ENCODE peak calls at places on chromosomes 7 and 10, in six cellular contexts. S is sigmoid colon, T is HCT116, M is IMR-90, R is esophagus muscularis mucosa, G is tibial nerve. F is an unnamed sample.

GRCh38 chr10:63466168-63466935 is 575 bp upstream of the JMJD1C start:
- DNase-seq in R (no peak), S (peak), G (peak), M (peak), T (peak), F (no peak)

GRCh38 chr10:87751274-87751673 is 66.8 kb downstream of the ATAD1 start:
- DNase-seq in R (no peak), S (no peak), T (no peak), G (no peak), M (no peak), F (no peak)

GRCh38 chr7:139886206-139886605 is 57.1 kb downstream of the TBXAS1 start:
- DNase-seq in T (no peak), M (no peak), G (no peak), S (no peak), R (no peak), F (no peak)

GRCh38 chr7:129786825-129787563 is 165.8 kb downstream of the UBE2H start:
- DNase-seq in M (no peak), S (no peak), R (no peak), T (no peak), G (no peak), F (no peak)

GRCh38 chr7:77831481-77831880 is 32.9 kb downstream of the PHTF2 start:
- DNase-seq in M (no peak), S (no peak), R (no peak), T (no peak), G (no peak), F (no peak)

GRCh38 chr7:27155816-27156507 is 513 bp downstream of the HOXA7 start:
- DNase-seq in S (peak), T (no peak), R (no peak), M (no peak), G (no peak), F (no peak)

GRCh38 chr10:52883996-52884871 is 111.7 kb upstream of the MBL2 start:
- DNase-seq in T (peak), S (no peak), R (no peak), M (peak), G (no peak), F (no peak)

GRCh38 chr10:117686606-117687005 is 144.1 kb downstream of the EMX2 start:
- DNase-seq in M (no peak), T (peak), S (no peak), G (no peak), R (no peak), F (no peak)

GRCh38 chr10:72764151-72764550 is 72.2 kb downstream of the MCU start:
- DNase-seq in T (no peak), G (no peak), M (peak), R (no peak), S (no peak), F (no peak)

GRCh38 chr10:22341190-22341935 is 3.9 kb upstream of the SPAG6 start:
- DNase-seq in S (no peak), T (no peak), R (no peak), G (no peak), M (peak), F (peak)

GRCh38 chr10:22339761-22340361 is 5.4 kb upstream of the SPAG6 start:
- DNase-seq in M (no peak), S (no peak), T (no peak), G (no peak), R (no peak), F (no peak)

GRCh38 chr10:22338260-22338894 is 6.9 kb upstream of the SPAG6 start:
- DNase-seq in M (no peak), G (no peak), R (no peak), S (no peak), T (no peak), F (no peak)

GRCh38 chr10:22341936-22342222 is 3.4 kb upstream of the SPAG6 start:
- DNase-seq in G (no peak), R (no peak), M (no peak), T (no peak), S (no peak), F (no peak)

DNA sequence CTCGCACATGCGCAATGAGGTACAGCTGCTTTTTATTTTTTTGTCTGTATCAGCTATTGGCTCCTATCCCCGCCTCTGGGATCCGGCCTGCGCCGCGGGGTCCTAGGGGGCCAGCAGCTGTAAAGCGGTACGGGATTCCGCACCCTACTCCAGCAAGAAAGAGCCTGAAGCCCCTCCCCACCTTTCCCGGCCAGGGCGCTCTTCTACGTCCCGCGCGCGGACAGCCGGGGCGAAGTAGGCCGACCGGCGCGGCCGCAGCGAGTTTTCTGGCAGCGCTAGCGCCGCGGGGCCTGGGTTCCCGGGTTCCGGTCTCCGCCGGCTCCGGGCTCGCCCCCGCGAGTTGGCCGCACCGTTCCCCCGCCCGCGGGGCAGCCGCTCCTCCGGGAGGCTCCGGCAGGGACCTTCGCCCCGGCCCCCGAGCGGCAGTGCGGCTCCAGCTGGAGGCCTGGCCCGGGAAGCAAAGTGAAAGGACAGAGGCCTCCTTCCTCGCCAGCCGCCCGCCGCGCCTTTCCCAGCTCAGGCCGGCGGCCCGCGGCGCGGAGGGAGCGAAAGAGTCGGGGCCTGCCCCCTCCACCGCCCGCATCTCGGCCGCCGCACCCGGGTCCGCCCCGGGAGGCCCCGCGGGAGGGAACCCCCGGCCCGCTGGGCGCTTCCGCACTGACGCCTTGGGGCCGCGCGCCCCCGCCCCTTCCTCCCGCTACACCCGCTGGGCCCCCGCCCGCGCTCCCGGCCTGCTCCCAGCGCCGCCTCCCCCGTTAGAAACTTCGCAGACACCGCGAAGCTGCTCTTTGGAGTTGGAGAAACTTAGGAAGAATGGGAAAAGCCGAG is 4.7 kb upstream of the SPAG6 start:
- DNase-seq in G (no peak), M (peak), R (no peak), S (peak), T (peak), F (peak)
- TF ChIP-seq POLR2A in G (no peak), M (peak), R (peak), S (peak), T (no peak), F (no peak)

GRCh38 chr7:19119372-19119771 is 1.9 kb upstream of the TWIST1 start:
- DNase-seq in T (no peak), M (no peak), S (no peak), G (no peak), R (no peak), F (no peak)

GRCh38 chr7:19117870-19118608 is 603 bp upstream of the TWIST1 start:
- DNase-seq in R (no peak), M (peak), T (no peak), S (peak), G (no peak), F (peak)

GRCh38 chr7:19116121-19117080 is 1.0 kb downstream of the TWIST1 start:
- DNase-seq in G (no peak), S (peak), M (peak), T (no peak), R (no peak), F (peak)

GRCh38 chr7:19118896-19119301 is 1.5 kb upstream of the TWIST1 start:
- DNase-seq in R (no peak), S (no peak), T (no peak), G (no peak), M (no peak), F (peak)

GRCh38 chr7:19117081-19117869 is at the start of gene TWIST1:
- DNase-seq in R (no peak), G (peak), M (peak), S (peak), T (no peak), F (peak)
- H3K4me3 ChIP-seq in R (peak), G (peak), M (peak), S (peak), T (peak), F (peak)

DNA sequence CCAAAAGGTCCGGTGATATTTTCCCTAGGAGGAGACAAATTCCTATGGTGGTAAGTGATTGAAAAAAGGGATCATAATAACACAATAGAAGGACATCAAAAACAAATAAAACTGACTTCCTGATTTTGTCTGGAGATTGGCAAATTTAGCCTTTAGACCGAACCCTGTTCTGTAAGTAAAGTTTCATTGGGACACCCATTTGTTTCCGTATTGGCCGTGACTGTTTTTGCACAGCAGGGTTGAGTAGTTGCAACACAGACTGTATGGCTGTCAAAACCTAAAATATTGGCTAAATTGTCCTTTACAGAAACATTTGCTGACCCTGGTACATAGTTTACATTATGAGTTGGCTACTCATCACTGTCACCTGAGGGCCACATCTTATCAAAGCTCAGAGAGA is 168.7 kb downstream of the PRKCQ start:
- DNase-seq in R (no peak), M (no peak), G (no peak), S (no peak), T (no peak), F (no peak)
- TF ChIP-seq CTCF in R (no peak), M (no peak), G (no peak), S (no peak), T (no peak), F (no peak)

GRCh38 chr7:1505731-1506550 is 1.8 kb upstream of the INTS1 start:
- DNase-seq in M (no peak), T (no peak), G (no peak), S (no peak), R (no peak), F (no peak)
- TF ChIP-seq POLR2A in M (no peak), T (no peak), G (no peak), S (no peak), R (no peak), F (no peak)

GRCh38 chr7:32059289-32060045 is 10.7 kb downstream of the PDE1C start:
- DNase-seq in S (no peak), M (peak), R (no peak), G (no peak), T (no peak), F (no peak)

GRCh38 chr7:32062150-32062549 is 8.1 kb downstream of the PDE1C start:
- DNase-seq in T (peak), R (no peak), M (peak), G (peak), S (peak), F (no peak)

GRCh38 chr7:32061346-32061745 is 8.9 kb downstream of the PDE1C start:
- DNase-seq in T (no peak), M (no peak), S (no peak), G (no peak), R (no peak), F (no peak)

GRCh38 chr7:32056767-32057166 is 13.4 kb downstream of the PDE1C start:
- DNase-seq in M (no peak), S (no peak), R (no peak), G (no peak), T (no peak), F (no peak)

GRCh38 chr7:32058017-32058416 is 12.2 kb downstream of the PDE1C start:
- DNase-seq in R (no peak), T (no peak), G (no peak), M (no peak), S (no peak), F (no peak)
- H3K4me3 ChIP-seq in R (no peak), T (no peak), G (no peak), M (no peak), S (no peak), F (no peak)

GRCh38 chr10:79105164-79105739 is 36.5 kb downstream of the ZMIZ1 start:
- DNase-seq in S (no peak), M (no peak), G (no peak), T (no peak), R (no peak), F (no peak)
- TF ChIP-seq CTCF in S (no peak), M (no peak), G (peak), T (no peak), R (peak), F (no peak)

GRCh38 chr7:20330797-20331230 is at the start of gene ITGB8:
- DNase-seq in G (no peak), T (no peak), S (peak), R (no peak), M (no peak), F (peak)

GRCh38 chr7:20330176-20330796 is 414 bp upstream of the ITGB8 start:
- DNase-seq in M (peak), G (peak), T (no peak), R (peak), S (peak), F (peak)

GRCh38 chr7:20331912-20332317 is 1.2 kb downstream of the ITGB8 start:
- DNase-seq in M (no peak), G (no peak), T (no peak), S (no peak), R (no peak), F (no peak)

GRCh38 chr7:20329389-20330175 is 1.1 kb upstream of the ITGB8 start:
- DNase-seq in M (peak), S (peak), R (peak), G (peak), T (peak), F (peak)

DNA sequence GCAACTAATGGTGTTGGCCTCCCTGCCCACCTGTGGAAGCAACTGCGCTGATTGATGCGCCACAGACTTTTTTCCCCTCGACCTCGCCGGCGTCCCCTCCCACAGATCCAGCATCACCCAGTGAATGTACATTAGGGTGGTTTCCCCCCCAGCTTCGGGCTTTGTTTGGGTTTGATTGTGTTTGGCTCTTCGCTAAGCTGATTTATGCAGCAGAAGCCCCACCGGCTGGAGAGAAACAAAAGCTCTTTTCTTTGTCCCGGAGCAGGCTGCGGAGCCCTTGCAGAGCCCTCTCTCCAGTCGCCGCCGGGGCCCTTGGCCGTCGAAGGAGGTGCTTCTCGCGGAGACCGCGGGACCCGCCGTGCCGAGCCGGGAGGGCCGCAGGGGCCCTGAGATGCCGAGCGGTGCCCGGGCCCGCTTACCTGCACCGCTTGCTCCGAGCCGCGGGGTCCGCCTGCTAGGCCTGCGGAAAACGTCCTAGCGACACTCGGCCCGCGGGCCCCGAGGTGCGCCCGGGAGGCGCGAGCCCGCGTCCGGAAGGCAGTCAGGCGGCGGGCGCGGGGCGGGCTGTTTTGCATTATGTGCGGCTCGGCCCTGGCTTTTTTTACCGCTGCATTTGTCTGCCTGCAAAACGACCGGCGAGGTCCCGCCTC is 656 bp downstream of the ITGB8 start:
- DNase-seq in G (peak), T (no peak), M (peak), R (no peak), S (peak), F (peak)
- TF ChIP-seq POLR2A in G (no peak), T (no peak), M (no peak), R (no peak), S (no peak), F (no peak)

GRCh38 chr10:60413306-60414012 is 23.8 kb upstream of the ANK3 start:
- DNase-seq in M (no peak), R (no peak), S (no peak), T (no peak), G (no peak), F (no peak)
- H3K4me3 ChIP-seq in M (no peak), R (no peak), S (no peak), T (no peak), G (no peak), F (no peak)

GRCh38 chr10:81414038-81414437 is 461.0 kb upstream of the NRG3 start:
- DNase-seq in G (no peak), S (no peak), M (no peak), R (no peak), T (no peak), F (no peak)
- TF ChIP-seq CTCF in G (no peak), S (no peak), M (no peak), R (no peak), T (no peak), F (no peak)

GRCh38 chr10:75211007-75211735 is 575 bp downstream of the VDAC2 start:
- DNase-seq in G (no peak), S (peak), R (no peak), T (no peak), M (peak), F (no peak)

GRCh38 chr10:75208177-75208576 is 2.4 kb upstream of the VDAC2 start:
- DNase-seq in S (peak), M (peak), T (no peak), G (no peak), R (no peak), F (peak)

GRCh38 chr10:75207868-75208167 is 2.8 kb upstream of the VDAC2 start:
- DNase-seq in R (no peak), G (no peak), M (no peak), T (no peak), S (no peak), F (no peak)

GRCh38 chr10:75210193-75211006 is at the start of gene VDAC2:
- DNase-seq in G (peak), R (peak), S (peak), M (peak), T (peak), F (peak)

DNA sequence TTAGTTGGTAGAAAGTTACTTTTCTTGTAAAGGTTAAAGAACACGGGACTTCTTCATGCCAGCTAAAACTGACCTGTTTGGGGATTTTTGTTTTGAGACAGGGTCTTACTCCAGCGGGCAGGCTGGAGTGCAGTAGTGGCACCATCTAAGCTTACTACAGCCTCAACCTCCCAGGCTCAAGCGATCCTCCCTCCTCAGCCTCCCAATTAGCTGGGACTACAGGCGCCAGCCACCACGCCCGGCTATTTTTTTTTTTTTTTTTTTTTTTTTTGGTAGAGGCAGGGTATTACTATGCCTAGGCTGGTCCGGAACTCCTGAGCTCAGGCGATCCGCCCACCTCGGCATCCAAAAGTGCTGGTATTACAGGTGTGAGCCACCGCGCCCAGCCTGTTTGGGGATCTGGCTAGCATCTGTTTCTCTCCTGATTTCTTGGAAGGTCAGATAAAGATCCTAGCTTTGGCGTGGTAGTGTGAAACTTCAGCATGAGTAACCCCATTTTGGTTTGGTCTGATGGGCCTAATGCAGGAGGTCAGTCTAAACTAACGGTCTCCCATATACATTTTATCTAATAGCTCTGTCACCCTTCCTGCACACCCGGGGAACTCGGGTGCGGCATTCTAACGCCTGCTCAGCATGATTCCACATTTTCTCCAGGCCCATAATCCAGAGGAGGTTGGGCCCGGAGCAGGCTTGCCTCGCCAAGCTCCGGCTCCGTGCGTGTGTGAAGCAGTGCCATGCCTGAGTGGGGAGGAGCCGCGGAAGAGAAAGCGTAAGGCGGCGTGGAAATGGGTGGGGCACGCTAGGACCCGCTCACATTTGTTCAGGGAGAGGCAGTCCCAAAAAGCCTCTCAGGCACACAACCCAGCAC is 1.0 kb upstream of the VDAC2 start:
- DNase-seq in R (peak), S (peak), M (peak), G (peak), T (no peak), F (peak)
- TF ChIP-seq POLR2A in R (no peak), S (no peak), M (no peak), G (peak), T (no peak), F (no peak)

F was measured in lower leg skin.